ENCODE peak calls at places on chromosomes 6 and 20, in seven cellular contexts. J, Y, U, Q, E, N and D are unnamed samples.

GRCh38 chr6:35044771-35045275 is 96.3 kb downstream of the TCP11 start:
- DNase-seq in J (no peak), Y (no peak), U (no peak), Q (no peak), E (peak; percentile 59), N (no peak), D (no peak)

GRCh38 chr6:138571174-138571573 is 71.9 kb upstream of the NHSL1 start:
- DNase-seq in J (no peak), Y (no peak), U (no peak), Q (no peak), E (no peak), N (peak; percentile 53), D (no peak)

GRCh38 chr20:62617711-62618483 is 24.4 kb upstream of the SLCO4A1 start:
- DNase-seq in J (no peak), Y (no peak), U (no peak), Q (no peak), E (no peak), N (peak; percentile 35), D (no peak)

GRCh38 chr20:10179574-10180298 is 38.9 kb upstream of the SNAP25 start:
- DNase-seq in J (peak; percentile 8), Y (no peak), U (peak; percentile 52), Q (no peak), E (peak; percentile 22), N (peak; percentile 19), D (no peak)

GRCh38 chr6:126176266-126176665 is 163.6 kb upstream of the CENPW start:
- DNase-seq in J (no peak), Y (no peak), U (no peak), Q (peak; percentile 23), E (peak; percentile 8), N (peak; percentile 18), D (peak; percentile 13)

GRCh38 chr20:37921341-37921929 is 18.5 kb downstream of the VSTM2L start:
- DNase-seq in J (no peak), Y (peak; percentile 51), U (no peak), Q (no peak), E (no peak), N (no peak), D (no peak)

GRCh38 chr6:108570518-108570917 is 9.8 kb downstream of the FOXO3 start:
- DNase-seq in J (no peak), Y (no peak), U (no peak), Q (no peak), E (no peak), N (no peak), D (peak; percentile 34)

GRCh38 chr20:53162251-53162835 is 190.2 kb downstream of the TSHZ2 start:
- DNase-seq in J (peak; percentile 42), Y (no peak), U (peak; percentile 54), Q (peak; percentile 82), E (no peak), N (no peak), D (peak; percentile 29)

GRCh38 chr6:94245395-94245794 is 826.0 kb upstream of the EPHA7 start:
- DNase-seq in J (no peak), Y (no peak), U (no peak), Q (no peak), E (no peak), N (no peak), D (no peak)

GRCh38 chr6:33405541-33405940 is 5.3 kb upstream of the PHF1 start:
- DNase-seq in J (no peak), Y (no peak), U (no peak), Q (no peak), E (no peak), N (no peak), D (no peak)

GRCh38 chr6:166023273-166023989 is 144.2 kb downstream of the TBXT start:
- DNase-seq in J (no peak), Y (no peak), U (no peak), Q (no peak), E (no peak), N (no peak), D (no peak)

GRCh38 chr6:14873781-14874446 is 372.0 kb upstream of the JARID2 start:
- DNase-seq in J (no peak), Y (no peak), U (no peak), Q (no peak), E (no peak), N (no peak), D (no peak)

GRCh38 chr6:6515691-6516607 is 72.6 kb upstream of the LY86 start:
- DNase-seq in J (no peak), Y (peak; percentile 84), U (no peak), Q (no peak), E (no peak), N (no peak), D (no peak)

GRCh38 chr6:121917834-121918559 is 481.5 kb upstream of the HSF2 start:
- DNase-seq in J (peak; percentile 29), Y (no peak), U (no peak), Q (no peak), E (no peak), N (no peak), D (no peak)

GRCh38 chr20:33677991-33678431 is 3.8 kb upstream of the NECAB3 start:
- DNase-seq in J (no peak), Y (no peak), U (no peak), Q (no peak), E (no peak), N (no peak), D (no peak)

GRCh38 chr20:20367681-20368413 is at the start of gene INSM1:
- DNase-seq in J (no peak), Y (no peak), U (no peak), Q (no peak), E (peak; percentile 47), N (no peak), D (no peak)

GRCh38 chr20:57251344-57251743 is 15.1 kb downstream of the BMP7 start:
- DNase-seq in J (no peak), Y (no peak), U (no peak), Q (peak; percentile 57), E (no peak), N (no peak), D (no peak)

GRCh38 chr6:83370607-83371006 is 60.2 kb downstream of the ME1 start:
- DNase-seq in J (no peak), Y (no peak), U (no peak), Q (no peak), E (no peak), N (no peak), D (no peak)

GRCh38 chr6:25173232-25173631 is 105.9 kb upstream of the CARMIL1 start:
- DNase-seq in J (no peak), Y (no peak), U (no peak), Q (no peak), E (no peak), N (no peak), D (no peak)

GRCh38 chr6:136775081-136775480 is 17.2 kb downstream of the MAP3K5 start:
- DNase-seq in J (no peak), Y (no peak), U (no peak), Q (no peak), E (no peak), N (no peak), D (no peak)

GRCh38 chr6:129635396-129636164 is 74.4 kb downstream of the ARHGAP18 start:
- DNase-seq in J (no peak), Y (no peak), U (no peak), Q (no peak), E (no peak), N (no peak), D (no peak)

GRCh38 chr6:129637340-129638054 is 72.5 kb downstream of the ARHGAP18 start:
- DNase-seq in J (no peak), Y (no peak), U (no peak), Q (no peak), E (no peak), N (peak; percentile 56), D (no peak)

GRCh38 chr6:129641344-129641743 is 68.6 kb downstream of the ARHGAP18 start:
- DNase-seq in J (peak; percentile 61), Y (no peak), U (no peak), Q (no peak), E (no peak), N (peak; percentile 51), D (no peak)

GRCh38 chr6:129634411-129635230 is 75.4 kb downstream of the ARHGAP18 start:
- DNase-seq in J (no peak), Y (no peak), U (no peak), Q (no peak), E (no peak), N (no peak), D (no peak)

GRCh38 chr6:129638055-129639019 is 71.6 kb downstream of the ARHGAP18 start:
- DNase-seq in J (no peak), Y (no peak), U (no peak), Q (no peak), E (no peak), N (peak; percentile 85), D (no peak)
- TF ChIP-seq JUND in J (no peak), Y (no peak), U (no peak), Q (no peak), E (no peak), N (no peak), D (no peak)

DNA sequence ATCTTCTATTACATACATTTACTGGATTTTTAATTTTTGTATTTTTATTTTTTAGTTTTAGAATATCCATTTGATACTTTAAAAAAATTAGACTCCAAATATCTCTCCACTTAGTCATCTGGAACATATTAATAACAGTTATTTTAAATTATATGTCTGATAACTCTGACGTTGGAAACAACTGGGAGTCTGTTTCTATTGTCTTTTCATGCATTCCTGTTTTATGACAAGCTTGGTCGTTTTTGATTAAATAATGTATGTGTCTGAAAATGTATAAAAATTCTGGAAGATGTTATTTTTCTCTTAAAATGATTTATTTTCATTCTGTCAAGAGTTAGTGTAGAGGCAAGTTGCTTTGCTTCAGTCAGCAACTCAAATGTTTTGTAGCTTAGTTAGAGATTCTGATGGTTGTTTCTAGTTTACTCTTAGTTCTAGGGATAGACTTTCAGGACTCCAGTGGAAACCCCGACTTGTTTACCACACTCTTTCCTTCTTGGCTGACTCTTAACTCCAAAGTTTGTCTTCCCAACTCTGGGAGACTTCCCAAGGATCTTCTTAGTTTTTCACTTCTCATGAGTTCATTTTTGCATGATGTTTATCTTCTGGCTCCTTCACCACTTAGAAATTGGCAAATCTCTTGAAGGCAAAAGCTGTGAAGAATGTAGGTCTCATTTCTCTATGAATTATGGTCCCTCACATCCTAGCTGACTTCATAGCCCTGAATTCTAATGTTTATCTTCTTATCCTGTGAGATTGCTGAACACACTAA is 190.9 kb downstream of the LAMA2 start:
- DNase-seq in J (no peak), Y (no peak), U (no peak), Q (no peak), E (no peak), N (no peak), D (no peak)
- TF ChIP-seq JUND in J (no peak), Y (no peak), U (no peak), Q (no peak), E (no peak), N (no peak), D (no peak)

GRCh38 chr20:39019805-39020325 is 57.7 kb downstream of the DHX35 start:
- DNase-seq in J (no peak), Y (peak; percentile 79), U (no peak), Q (no peak), E (no peak), N (no peak), D (no peak)
- TF ChIP-seq JUND in J (no peak), Y (peak; percentile 17), U (no peak), Q (no peak), E (no peak), N (no peak), D (no peak)

GRCh38 chr6:96197241-96197640 is 181.5 kb downstream of the FUT9 start:
- DNase-seq in J (no peak), Y (no peak), U (no peak), Q (no peak), E (no peak), N (no peak), D (peak; percentile 90)

GRCh38 chr6:96195272-96195671 is 179.5 kb downstream of the FUT9 start:
- DNase-seq in J (no peak), Y (no peak), U (no peak), Q (no peak), E (no peak), N (no peak), D (no peak)

GRCh38 chr6:96196633-96197032 is 180.9 kb downstream of the FUT9 start:
- DNase-seq in J (no peak), Y (no peak), U (no peak), Q (no peak), E (no peak), N (no peak), D (peak; percentile 95)

GRCh38 chr6:96194675-96195074 is 178.9 kb downstream of the FUT9 start:
- DNase-seq in J (no peak), Y (no peak), U (no peak), Q (no peak), E (no peak), N (no peak), D (peak; percentile 95)
- TF ChIP-seq JUND in J (no peak), Y (no peak), U (no peak), Q (no peak), E (no peak), N (no peak), D (no peak)